ENCODE peak calls at places on chromosomes 1 and 21, in five cellular contexts. One of them, this sample, is unnamed.

GRCh38 chr1:170623171-170623570 is 40.8 kb upstream of the PRRX1 start:
- DNase-seq in neuronal stem cell: no peak
- DNase-seq in H1: no peak
- DNase-seq in H9: no peak
- DNase-seq in trophoblast cell: peak; percentile 81
- DNase-seq in this sample: peak; percentile 63

GRCh38 chr21:32437729-32438128 is 25.2 kb downstream of the EVA1C start:
- DNase-seq in neuronal stem cell: no peak
- DNase-seq in H1: no peak
- DNase-seq in H9: no peak
- DNase-seq in trophoblast cell: no peak
- DNase-seq in this sample: no peak

GRCh38 chr1:228793032-228793431 is 57.8 kb downstream of the RHOU start:
- DNase-seq in neuronal stem cell: no peak
- DNase-seq in H1: no peak
- DNase-seq in H9: no peak
- DNase-seq in trophoblast cell: no peak
- DNase-seq in this sample: no peak

GRCh38 chr21:45031231-45032191 is 42.9 kb upstream of the ADARB1 start:
- DNase-seq in neuronal stem cell: no peak
- DNase-seq in H1: no peak
- DNase-seq in H9: peak; percentile 19
- DNase-seq in trophoblast cell: no peak
- DNase-seq in this sample: no peak

GRCh38 chr1:235639586-235640205 is 9.9 kb downstream of the GNG4 start:
- DNase-seq in neuronal stem cell: no peak
- DNase-seq in H1: no peak
- DNase-seq in H9: no peak
- DNase-seq in trophoblast cell: no peak
- DNase-seq in this sample: no peak

GRCh38 chr1:207897188-207897587 is 13.7 kb downstream of the CD34 start:
- DNase-seq in neuronal stem cell: no peak
- DNase-seq in H1: no peak
- DNase-seq in H9: no peak
- DNase-seq in trophoblast cell: no peak
- DNase-seq in this sample: peak; percentile 14

GRCh38 chr21:44927587-44928461 is 7.1 kb upstream of the ITGB2 start:
- DNase-seq in neuronal stem cell: no peak
- DNase-seq in H1: no peak
- DNase-seq in H9: peak; percentile 57
- DNase-seq in trophoblast cell: peak; percentile 94
- DNase-seq in this sample: peak; percentile 76

GRCh38 chr1:192552619-192553225 is 22.9 kb upstream of the RGS1 start:
- DNase-seq in neuronal stem cell: no peak
- DNase-seq in H1: no peak
- DNase-seq in H9: no peak
- DNase-seq in trophoblast cell: no peak
- DNase-seq in this sample: no peak

GRCh38 chr21:46128106-46128982 is 27.0 kb downstream of the FTCD start:
- DNase-seq in neuronal stem cell: no peak
- DNase-seq in H1: no peak
- DNase-seq in H9: no peak
- DNase-seq in trophoblast cell: no peak
- DNase-seq in this sample: peak; percentile 12

GRCh38 chr1:9538669-9539164 is 548 bp upstream of the SLC25A33 start:
- DNase-seq in neuronal stem cell: no peak
- DNase-seq in H1: no peak
- DNase-seq in H9: no peak
- DNase-seq in trophoblast cell: no peak
- DNase-seq in this sample: no peak

GRCh38 chr1:203321273-203322052 is 16.1 kb downstream of the BTG2 start:
- DNase-seq in neuronal stem cell: no peak
- DNase-seq in H1: no peak
- DNase-seq in H9: no peak
- DNase-seq in trophoblast cell: no peak
- DNase-seq in this sample: no peak

GRCh38 chr1:221871056-221871455 is 129.2 kb upstream of the DUSP10 start:
- DNase-seq in neuronal stem cell: no peak
- DNase-seq in H1: no peak
- DNase-seq in H9: no peak
- DNase-seq in trophoblast cell: no peak
- DNase-seq in this sample: no peak
- H2BK5ac ChIP-seq in neuronal stem cell: no peak overlapping the region
- H2BK5ac ChIP-seq in H1: no peak overlapping the region
- H2BK5ac ChIP-seq in H9: no peak overlapping the region
- H2BK5ac ChIP-seq in trophoblast cell: no peak overlapping the region
- H2BK5ac ChIP-seq in this sample: no peak overlapping the region

DNA sequence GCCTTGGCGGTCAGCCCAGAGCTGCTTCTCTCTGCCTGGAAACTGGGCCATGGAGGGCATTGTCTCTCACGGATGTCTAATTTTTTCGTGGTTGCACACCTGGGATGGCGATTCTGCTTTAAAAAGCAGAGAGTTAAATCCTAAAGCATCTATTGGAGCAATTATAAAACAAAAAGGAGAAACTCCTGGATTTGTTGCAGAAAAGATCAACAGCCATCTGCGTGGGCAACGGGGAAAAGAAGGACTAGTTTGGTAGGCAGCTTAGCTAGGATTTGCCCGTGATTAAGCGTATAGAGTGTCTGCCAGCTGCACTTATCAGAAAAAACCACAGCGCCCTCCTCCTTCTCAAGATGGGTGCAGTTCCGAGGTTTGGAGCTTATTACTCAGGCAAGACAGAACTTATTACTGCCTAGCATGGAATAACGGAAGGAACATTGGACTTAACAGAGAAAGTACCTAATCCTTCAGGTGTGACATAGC is 524 bp upstream of the SLC25A24 start:
- DNase-seq in neuronal stem cell: no peak
- DNase-seq in H1: no peak
- DNase-seq in H9: no peak
- DNase-seq in trophoblast cell: peak; percentile 37
- DNase-seq in this sample: peak; percentile 65
- H3K27ac ChIP-seq in neuronal stem cell: peak overlapping the region; percentile 55
- H3K27ac ChIP-seq in H1: no peak overlapping the region
- H3K27ac ChIP-seq in H9: no peak overlapping the region
- H3K27ac ChIP-seq in trophoblast cell: peak overlapping the region; percentile 57
- H3K27ac ChIP-seq in this sample: peak overlapping the region; percentile 94

GRCh38 chr1:183248989-183249691 is 63.1 kb downstream of the LAMC2 start:
- DNase-seq in neuronal stem cell: no peak
- DNase-seq in H1: no peak
- DNase-seq in H9: no peak
- DNase-seq in trophoblast cell: no peak
- DNase-seq in this sample: no peak

GRCh38 chr1:183251959-183252450 is 65.9 kb downstream of the LAMC2 start:
- DNase-seq in neuronal stem cell: no peak
- DNase-seq in H1: no peak
- DNase-seq in H9: peak; percentile 9
- DNase-seq in trophoblast cell: no peak
- DNase-seq in this sample: no peak

GRCh38 chr1:183249941-183250452 is 63.9 kb downstream of the LAMC2 start:
- DNase-seq in neuronal stem cell: no peak
- DNase-seq in H1: no peak
- DNase-seq in H9: no peak
- DNase-seq in trophoblast cell: no peak
- DNase-seq in this sample: no peak

GRCh38 chr1:183247931-183248330 is 61.9 kb downstream of the LAMC2 start:
- DNase-seq in neuronal stem cell: no peak
- DNase-seq in H1: no peak
- DNase-seq in H9: no peak
- DNase-seq in trophoblast cell: no peak
- DNase-seq in this sample: no peak

DNA sequence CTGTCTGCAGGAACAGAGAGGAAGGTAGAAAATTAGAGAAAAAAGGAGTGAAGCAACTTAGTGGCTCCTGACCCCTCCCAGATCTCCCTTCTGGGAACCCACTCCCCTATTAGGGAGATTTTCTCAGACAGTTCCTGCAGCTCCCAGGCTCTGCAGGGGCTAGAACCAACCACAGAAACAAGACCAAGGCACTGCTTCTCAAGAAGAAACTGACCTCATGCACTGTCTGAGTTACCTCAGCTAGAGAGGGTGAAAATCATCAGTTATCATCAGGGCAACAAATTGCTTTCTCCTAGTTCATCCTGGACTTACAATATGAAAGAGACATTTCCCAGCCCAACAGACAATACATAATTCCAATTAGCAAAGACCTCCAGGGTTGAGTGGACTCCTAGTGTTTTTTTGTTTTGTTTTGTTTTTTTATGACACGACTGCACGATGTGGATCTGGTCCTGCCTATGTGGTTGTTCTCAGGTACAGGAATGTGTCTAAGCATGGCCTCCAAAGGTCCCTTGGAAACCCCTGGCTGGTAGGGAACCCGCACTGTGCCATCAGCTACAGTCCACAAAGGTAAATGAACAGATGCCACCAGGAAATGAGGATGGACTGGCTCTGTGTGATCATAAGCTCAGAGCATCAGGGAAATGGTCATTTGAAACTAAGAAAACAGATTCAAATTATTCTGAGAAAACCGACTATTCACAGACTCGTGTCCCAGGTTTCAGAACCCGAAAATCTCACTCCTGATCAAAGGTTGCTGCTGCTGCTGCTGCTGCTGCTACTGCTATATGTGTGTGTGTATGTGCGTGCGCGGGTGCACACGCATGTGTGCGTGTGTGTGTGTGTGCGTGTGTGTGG is 65.3 kb downstream of the LAMC2 start:
- DNase-seq in neuronal stem cell: no peak
- DNase-seq in H1: no peak
- DNase-seq in H9: peak; percentile 17
- DNase-seq in trophoblast cell: no peak
- DNase-seq in this sample: no peak
- H2BK12ac ChIP-seq in neuronal stem cell: no peak overlapping the region
- H2BK12ac ChIP-seq in H1: no peak overlapping the region
- H2BK12ac ChIP-seq in H9: no peak overlapping the region
- H2BK12ac ChIP-seq in trophoblast cell: no peak overlapping the region
- H2BK12ac ChIP-seq in this sample: peak overlapping the region; percentile 79

GRCh38 chr1:3590951-3591865 is 20.1 kb downstream of the MEGF6 start:
- DNase-seq in neuronal stem cell: no peak
- DNase-seq in H1: no peak
- DNase-seq in H9: peak; percentile 63
- DNase-seq in trophoblast cell: no peak
- DNase-seq in this sample: no peak
- H2BK5ac ChIP-seq in neuronal stem cell: no peak overlapping the region
- H2BK5ac ChIP-seq in H1: no peak overlapping the region
- H2BK5ac ChIP-seq in H9: no peak overlapping the region
- H2BK5ac ChIP-seq in trophoblast cell: no peak overlapping the region
- H2BK5ac ChIP-seq in this sample: no peak overlapping the region

GRCh38 chr1:226476657-226477319 is 68.9 kb upstream of the PARP1 start:
- DNase-seq in neuronal stem cell: no peak
- DNase-seq in H1: no peak
- DNase-seq in H9: no peak
- DNase-seq in trophoblast cell: no peak
- DNase-seq in this sample: no peak
- H3K27ac ChIP-seq in neuronal stem cell: no peak overlapping the region
- H3K27ac ChIP-seq in H1: no peak overlapping the region
- H3K27ac ChIP-seq in H9: no peak overlapping the region
- H3K27ac ChIP-seq in trophoblast cell: no peak overlapping the region
- H3K27ac ChIP-seq in this sample: no peak overlapping the region

GRCh38 chr1:82337635-82338034 is 536.9 kb downstream of the ADGRL2 start:
- DNase-seq in neuronal stem cell: no peak
- DNase-seq in H1: no peak
- DNase-seq in H9: no peak
- DNase-seq in trophoblast cell: no peak
- DNase-seq in this sample: no peak
- H2BK12ac ChIP-seq in neuronal stem cell: no peak overlapping the region
- H2BK12ac ChIP-seq in H1: no peak overlapping the region
- H2BK12ac ChIP-seq in H9: no peak overlapping the region
- H2BK12ac ChIP-seq in trophoblast cell: no peak overlapping the region
- H2BK12ac ChIP-seq in this sample: no peak overlapping the region

GRCh38 chr1:244163131-244163530 is 112.0 kb downstream of the ZBTB18 start:
- DNase-seq in neuronal stem cell: no peak
- DNase-seq in H1: no peak
- DNase-seq in H9: no peak
- DNase-seq in trophoblast cell: no peak
- DNase-seq in this sample: peak; percentile 28
- H2BK5ac ChIP-seq in neuronal stem cell: no peak overlapping the region
- H2BK5ac ChIP-seq in H1: peak overlapping the region; percentile 72
- H2BK5ac ChIP-seq in H9: no peak overlapping the region
- H2BK5ac ChIP-seq in trophoblast cell: no peak overlapping the region
- H2BK5ac ChIP-seq in this sample: no peak overlapping the region

GRCh38 chr1:152186556-152187285 is 27.7 kb upstream of the RPTN start:
- DNase-seq in neuronal stem cell: no peak
- DNase-seq in H1: no peak
- DNase-seq in H9: no peak
- DNase-seq in trophoblast cell: no peak
- DNase-seq in this sample: no peak

GRCh38 chr1:152179566-152179965 is 20.5 kb upstream of the RPTN start:
- DNase-seq in neuronal stem cell: no peak
- DNase-seq in H1: no peak
- DNase-seq in H9: no peak
- DNase-seq in trophoblast cell: no peak
- DNase-seq in this sample: no peak

GRCh38 chr1:152185544-152186391 is 26.7 kb upstream of the RPTN start:
- DNase-seq in neuronal stem cell: peak; percentile 8
- DNase-seq in H1: no peak
- DNase-seq in H9: peak; percentile 58
- DNase-seq in trophoblast cell: peak; percentile 24
- DNase-seq in this sample: peak; percentile 56

GRCh38 chr1:152182431-152182830 is 23.4 kb upstream of the RPTN start:
- DNase-seq in neuronal stem cell: no peak
- DNase-seq in H1: no peak
- DNase-seq in H9: no peak
- DNase-seq in trophoblast cell: no peak
- DNase-seq in this sample: no peak

DNA sequence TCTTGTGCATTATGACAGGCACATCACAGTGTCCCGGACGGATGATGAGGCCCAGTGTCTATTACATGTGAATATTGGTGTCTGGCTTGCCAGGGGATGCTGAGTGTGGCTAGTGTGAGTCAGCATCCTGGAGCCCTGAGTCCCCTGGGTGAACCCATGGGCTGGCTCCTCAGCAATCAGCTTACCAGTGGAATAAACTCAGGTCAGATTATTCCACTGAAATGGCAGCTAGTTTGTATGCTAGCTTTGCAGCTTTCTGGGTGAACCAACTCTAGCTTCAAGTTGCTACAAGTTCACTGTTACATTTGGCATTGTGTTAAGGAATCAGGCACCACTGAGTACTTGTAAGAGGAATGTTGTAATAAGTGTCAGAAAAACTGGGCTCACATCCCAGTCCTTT is 23.9 kb upstream of the RPTN start:
- DNase-seq in neuronal stem cell: no peak
- DNase-seq in H1: no peak
- DNase-seq in H9: no peak
- DNase-seq in trophoblast cell: no peak
- DNase-seq in this sample: no peak
- H3K27ac ChIP-seq in neuronal stem cell: no peak overlapping the region
- H3K27ac ChIP-seq in H1: no peak overlapping the region
- H3K27ac ChIP-seq in H9: no peak overlapping the region
- H3K27ac ChIP-seq in trophoblast cell: no peak overlapping the region
- H3K27ac ChIP-seq in this sample: no peak overlapping the region

DNA sequence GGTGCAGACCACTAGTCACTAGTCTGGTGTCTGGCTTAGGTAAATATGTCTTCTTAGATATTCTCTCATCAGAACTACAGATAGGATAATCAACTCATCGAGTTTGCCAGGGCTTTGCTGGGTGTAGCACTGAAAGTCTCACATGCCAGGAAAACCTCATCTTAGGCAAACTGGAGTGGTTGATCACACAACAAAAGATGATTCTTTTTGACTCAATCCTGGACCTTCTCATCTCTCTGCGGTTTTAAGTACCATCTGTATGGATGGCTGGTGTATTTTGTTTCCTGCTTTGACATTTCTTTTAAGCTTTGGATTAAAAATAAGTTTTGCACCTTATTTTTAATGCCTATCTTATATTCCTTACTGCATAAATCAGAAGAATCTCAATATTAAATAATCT is 11.3 kb downstream of the GBP2 start:
- DNase-seq in neuronal stem cell: no peak
- DNase-seq in H1: no peak
- DNase-seq in H9: no peak
- DNase-seq in trophoblast cell: no peak
- DNase-seq in this sample: no peak
- H2BK12ac ChIP-seq in neuronal stem cell: no peak overlapping the region
- H2BK12ac ChIP-seq in H1: no peak overlapping the region
- H2BK12ac ChIP-seq in H9: no peak overlapping the region
- H2BK12ac ChIP-seq in trophoblast cell: no peak overlapping the region
- H2BK12ac ChIP-seq in this sample: no peak overlapping the region